ENCODE peak calls at places on chromosomes 12 and 14, in four cellular contexts. A, D, E and I are unnamed samples.

GRCh38 chr14:75306917-75307699 is 28.5 kb downstream of the FOS start:
- DNase-seq in D (no peak), A (no peak), E (no peak), I (no peak)

GRCh38 chr14:97337267-97337666 is 540.1 kb downstream of the VRK1 start:
- DNase-seq in D (no peak), A (no peak), E (no peak), I (no peak)

GRCh38 chr14:32932921-32933622 is 5.6 kb upstream of the NPAS3 start:
- DNase-seq in D (no peak), A (no peak), E (no peak), I (no peak)

GRCh38 chr12:45042599-45042998 is 8.3 kb downstream of the DBX2 start:
- DNase-seq in E (no peak), A (no peak), D (no peak), I (no peak)

GRCh38 chr12:69984216-69984615 is 159.2 kb downstream of the MYRFL start:
- DNase-seq in E (no peak), D (no peak), A (no peak), I (no peak)

GRCh38 chr14:64942531-64943111 is at the start of gene GPX2:
- DNase-seq in E (peak), D (no peak), A (no peak), I (no peak)

GRCh38 chr12:94649349-94650142 is 811 bp downstream of the TMCC3 start:
- DNase-seq in E (peak), D (peak), A (peak), I (no peak)

GRCh38 chr12:110741795-110742717 is 635 bp downstream of the PPP1CC start:
- DNase-seq in E (peak), D (peak), A (no peak), I (no peak)